ENCODE peak calls at places on chromosomes 5 and 9, in seven cellular contexts. T is fibroblast of pulmonary artery, E is HCT116, U is cardiac muscle cell, V is cardiac fibroblast, M is RWPE1, Y is heart right ventricle. A is an unnamed sample.
A peak's percentile ranks its signal among the peaks of the same experiment; 100 is the strongest.

GRCh38 chr5:59092758-59093157 is 509.9 kb downstream of the RAB3C start:
- DNase-seq in T (no peak), E (no peak), U (no peak), V (no peak), M (no peak), Y (no peak), A (no peak)

GRCh38 chr9:130120832-130121231 is 51.4 kb upstream of the NCS1 start:
- DNase-seq in T (no peak), E (no peak), U (no peak), V (no peak), M (no peak), Y (no peak), A (no peak)

GRCh38 chr9:106421772-106422171 is 441.2 kb upstream of the ZNF462 start:
- DNase-seq in T (no peak), E (no peak), U (no peak), V (no peak), M (no peak), Y (no peak), A (no peak)

GRCh38 chr5:107636555-107636954 is 34.2 kb downstream of the EFNA5 start:
- DNase-seq in T (peak; percentile 23), E (no peak), U (no peak), V (peak; percentile 7), M (no peak), Y (no peak), A (no peak)

GRCh38 chr5:66113160-66113559 is 30.9 kb upstream of the SREK1 start:
- DNase-seq in T (peak; percentile 61), E (peak; percentile 33), U (peak; percentile 29), V (peak; percentile 87), M (peak; percentile 41), Y (no peak), A (no peak)

GRCh38 chr9:133822439-133823065 is 84.4 kb upstream of the SARDH start:
- DNase-seq in T (no peak), E (no peak), U (no peak), V (no peak), M (no peak), Y (no peak), A (no peak)

GRCh38 chr9:38016375-38017120 is 52.5 kb downstream of the SHB start:
- DNase-seq in T (peak; percentile 39), E (no peak), U (peak; percentile 39), V (peak; percentile 79), M (no peak), Y (no peak), A (no peak)

GRCh38 chr9:14222149-14222835 is 91.6 kb downstream of the NFIB start:
- DNase-seq in T (no peak), E (no peak), U (no peak), V (no peak), M (no peak), Y (no peak), A (no peak)

GRCh38 chr9:89109666-89110065 is 69.0 kb downstream of the SHC3 start:
- DNase-seq in T (no peak), E (no peak), U (no peak), V (peak; percentile 42), M (no peak), Y (no peak), A (no peak)

GRCh38 chr9:81999806-82000205 is 11.2 kb downstream of the SPATA31D1 start:
- DNase-seq in T (no peak), E (no peak), U (peak; percentile 2), V (no peak), M (no peak), Y (no peak), A (no peak)

GRCh38 chr5:154421868-154422267 is 23.9 kb upstream of the SAP30L start:
- DNase-seq in T (peak; percentile 33), E (peak; percentile 18), U (peak; percentile 26), V (peak; percentile 39), M (no peak), Y (no peak), A (no peak)

GRCh38 chr5:64678400-64678799 is 11.9 kb upstream of the SHISAL2B start:
- DNase-seq in T (no peak), E (no peak), U (no peak), V (no peak), M (no peak), Y (no peak), A (no peak)

GRCh38 chr5:137470111-137470920 is 28.8 kb downstream of the SPOCK1 start:
- DNase-seq in T (peak; percentile 95), E (no peak), U (peak; percentile 87), V (peak; percentile 99), M (peak; percentile 95), Y (no peak), A (no peak)

GRCh38 chr5:1734271-1734907 is 65.2 kb downstream of the MRPL36 start:
- DNase-seq in T (no peak), E (no peak), U (no peak), V (no peak), M (no peak), Y (no peak), A (no peak)

GRCh38 chr9:134607971-134608370 is 33.6 kb upstream of the COL5A1 start:
- DNase-seq in T (peak; percentile 43), E (no peak), U (peak; percentile 71), V (peak; percentile 55), M (no peak), Y (no peak), A (no peak)

GRCh38 chr5:159581502-159582249 is 251.4 kb upstream of the IL12B start:
- DNase-seq in T (peak; percentile 82), E (peak; percentile 94), U (peak; percentile 83), V (peak; percentile 97), M (peak; percentile 93), Y (peak; percentile 7), A (no peak)

GRCh38 chr5:35939639-35940038 is 1.2 kb upstream of the CAPSL start:
- DNase-seq in T (no peak), E (no peak), U (no peak), V (peak; percentile 5), M (no peak), Y (no peak), A (no peak)
- TF ChIP-seq CTCF in T (peak; percentile 2), E (peak; percentile 35), U (peak; percentile 3), V (peak; percentile 15), M (no peak), Y (no peak), A (peak; percentile 31)

GRCh38 chr9:92504881-92505280 is 22.6 kb upstream of the ASPN start:
- DNase-seq in T (no peak), E (no peak), U (peak; percentile 25), V (peak; percentile 49), M (no peak), Y (no peak), A (no peak)

GRCh38 chr9:92500725-92501124 is 18.4 kb upstream of the ASPN start:
- DNase-seq in T (no peak), E (no peak), U (no peak), V (no peak), M (no peak), Y (no peak), A (no peak)

GRCh38 chr9:92499701-92500100 is 17.4 kb upstream of the ASPN start:
- DNase-seq in T (no peak), E (no peak), U (no peak), V (no peak), M (no peak), Y (no peak), A (no peak)

GRCh38 chr9:92506184-92506857 is 24.0 kb upstream of the ASPN start:
- DNase-seq in T (peak; percentile 89), E (no peak), U (peak; percentile 93), V (peak; percentile 95), M (peak; percentile 98), Y (no peak), A (no peak)

DNA sequence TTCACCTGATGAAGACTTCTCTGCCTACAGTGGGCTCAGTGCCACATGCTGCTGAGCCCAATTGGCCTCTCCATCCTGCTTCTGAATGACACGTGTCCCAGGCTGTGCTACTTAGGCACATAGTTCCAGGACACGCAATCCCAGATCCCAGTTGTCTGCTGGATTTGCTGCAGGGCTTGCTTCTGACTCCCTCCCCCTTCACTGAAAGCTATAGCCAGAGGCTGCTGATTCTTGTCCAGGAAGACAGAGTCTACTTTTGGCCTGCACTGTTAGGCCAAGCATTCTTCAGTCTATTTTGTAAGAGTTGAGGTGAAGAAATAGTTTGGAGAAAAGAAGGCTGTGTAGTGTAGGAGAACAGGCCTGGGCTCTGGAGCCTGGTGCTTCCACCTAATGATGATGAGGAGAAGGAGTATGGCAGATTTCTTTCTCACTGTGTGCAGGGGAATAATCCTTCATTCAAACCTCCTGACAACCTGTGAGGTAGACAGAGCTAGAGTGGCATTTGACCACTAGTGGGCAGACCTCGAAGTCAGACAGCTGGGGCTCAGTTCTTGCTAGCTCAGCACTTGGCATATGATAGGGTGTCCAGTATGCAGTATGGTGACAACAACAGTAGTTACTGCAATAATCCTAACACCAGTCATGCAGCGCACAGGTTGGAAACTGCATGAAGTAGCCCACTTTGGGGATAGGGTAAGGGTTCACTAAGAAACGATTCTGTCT is 19.5 kb upstream of the ASPN start:
- DNase-seq in T (peak; percentile 58), E (peak; percentile 52), U (peak; percentile 71), V (peak; percentile 55), M (peak; percentile 45), Y (no peak), A (no peak)
- TF ChIP-seq CTCF in T (peak; percentile 59), E (peak; percentile 85), U (peak; percentile 62), V (peak; percentile 66), M (no peak), Y (peak; percentile 45), A (peak; percentile 50)

DNA sequence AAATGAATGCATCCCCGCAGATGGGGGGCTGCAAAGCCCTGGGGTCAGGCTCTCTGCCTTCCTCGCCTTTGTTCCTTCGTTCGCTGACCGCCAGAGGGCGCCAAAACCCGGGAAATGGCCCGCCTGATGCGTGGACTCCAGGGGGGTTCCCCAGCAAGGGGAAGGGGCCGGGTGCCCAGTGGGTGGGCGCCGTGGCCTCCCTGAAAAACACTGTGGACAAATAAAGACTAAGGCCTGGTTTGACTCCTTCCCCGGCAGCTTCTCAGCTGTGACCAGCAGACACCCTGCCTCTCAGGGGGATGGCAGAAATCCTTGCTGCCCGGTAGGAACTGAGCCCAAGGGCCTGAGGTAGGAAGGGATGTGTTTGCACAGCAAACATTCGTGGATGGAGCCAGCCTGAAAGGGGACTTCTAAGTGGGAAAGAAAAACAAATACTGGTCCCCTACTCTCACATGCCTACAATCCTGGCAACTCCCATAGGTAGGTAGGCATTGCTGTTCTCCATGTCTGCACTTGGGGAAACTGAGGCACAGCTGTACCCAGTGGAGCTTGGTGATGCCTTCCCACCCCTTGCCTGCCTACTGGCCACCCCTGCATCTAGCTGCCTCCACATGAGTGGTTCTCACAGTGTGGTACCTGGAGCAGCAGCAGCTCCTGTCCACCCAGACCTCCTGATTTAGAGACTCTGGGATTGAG is 57.7 kb downstream of the DUSP1 start:
- DNase-seq in T (peak; percentile 39), E (no peak), U (peak; percentile 35), V (peak; percentile 46), M (peak; percentile 71), Y (peak; percentile 60), A (peak; percentile 84)
- TF ChIP-seq CTCF in T (peak; percentile 72), E (peak; percentile 91), U (peak; percentile 89), V (peak; percentile 86), M (peak; percentile 95), Y (peak; percentile 96), A (peak; percentile 95)

DNA sequence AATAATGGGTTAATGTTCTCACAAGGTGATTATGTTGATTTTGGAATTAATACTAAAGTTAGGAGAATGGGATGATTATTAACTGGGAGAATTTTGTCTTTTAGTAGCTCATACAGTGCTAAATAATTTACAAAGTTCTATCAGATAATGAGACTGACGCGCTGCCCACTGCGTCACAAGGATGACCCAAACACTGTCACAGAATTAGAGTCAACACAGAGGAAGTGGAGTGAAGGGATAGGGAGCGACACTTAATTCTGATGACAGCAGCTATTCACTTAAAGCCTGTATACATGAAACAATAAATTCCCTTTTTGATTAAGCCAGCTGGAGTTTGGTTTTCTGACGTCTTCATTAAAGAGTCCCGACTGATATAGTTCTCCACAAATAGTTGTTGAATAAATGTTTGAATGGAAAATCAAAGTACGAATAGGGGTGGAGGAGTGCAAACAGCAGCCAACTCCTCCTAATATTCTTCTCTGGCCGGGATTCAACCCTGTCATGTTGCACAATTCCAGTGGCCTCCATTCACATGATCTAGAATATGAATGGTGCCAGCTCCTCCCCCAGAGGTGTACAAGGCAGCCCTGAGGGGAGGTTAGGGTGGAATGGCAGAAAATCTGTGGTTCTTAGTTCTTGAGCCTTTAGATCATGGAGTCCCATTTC is 140.3 kb downstream of the PCSK1 start:
- DNase-seq in T (peak; percentile 78), E (no peak), U (peak; percentile 85), V (peak; percentile 57), M (no peak), Y (peak; percentile 11), A (no peak)
- TF ChIP-seq CTCF in T (no peak), E (no peak), U (no peak), V (no peak), M (no peak), Y (no peak), A (no peak)